ENCODE peak calls at places on chromosomes 16 and 17, in nine cellular contexts. Z is uterus; V is mucosa of gallbladder; U is left colon; M is fibroblast of lung; S is occipital lobe; C is stimulated activated CD8-positive, alpha-beta memory T cell treated with anti-CD3 and anti-CD28 coated beads, Interleukin-4, amount 100 ng/mL, for 1 hour; W is ACHN; X is head of caudate nucleus. T is an unnamed sample.

GRCh38 chr17:77214743-77215142 is 74.0 kb downstream of the SEC14L1 start:
- DNase-seq in V (peak), X (peak), C (no peak), S (no peak), U (peak), M (peak), W (peak), Z (no peak), T (peak)

GRCh38 chr17:83080641-83081560 is 1.5 kb downstream of the METRNL start:
- DNase-seq in V (peak), Z (no peak), S (no peak), M (peak), X (peak), W (peak), C (no peak), U (no peak), T (no peak)

GRCh38 chr16:87541882-87542234 is 49.0 kb upstream of the ZCCHC14 start:
- DNase-seq in M (no peak), W (no peak), X (no peak), V (no peak), C (no peak), U (no peak), S (no peak), Z (no peak), T (no peak)

GRCh38 chr17:50640701-50641338 is 6.1 kb downstream of the ABCC3 start:
- DNase-seq in X (no peak), Z (no peak), V (peak), S (no peak), M (peak), W (no peak), C (no peak), U (no peak), T (no peak)

GRCh38 chr16:48235058-48235555 is 9.0 kb upstream of the LONP2 start:
- DNase-seq in W (no peak), C (no peak), U (no peak), S (no peak), X (no peak), Z (no peak), V (no peak), M (no peak), T (no peak)

GRCh38 chr17:77742579-77742978 is 215.9 kb upstream of the TNRC6C start:
- DNase-seq in X (no peak), Z (no peak), V (no peak), W (no peak), C (no peak), U (no peak), M (no peak), S (no peak), T (no peak)

GRCh38 chr17:48624118-48624517 is 2.0 kb downstream of the HOXB9 start:
- DNase-seq in U (no peak), W (no peak), Z (no peak), C (no peak), S (no peak), X (no peak), M (no peak), V (no peak), T (no peak)

GRCh38 chr17:46737331-46737730 is 81.2 kb downstream of the WNT3 start:
- DNase-seq in X (no peak), M (no peak), W (no peak), Z (no peak), V (no peak), S (no peak), U (no peak), C (no peak), T (no peak)

GRCh38 chr17:75480281-75480680 is 23.8 kb downstream of the TMEM94 start:
- DNase-seq in C (no peak), Z (no peak), X (no peak), V (no peak), S (no peak), U (no peak), W (no peak), M (no peak), T (peak)

GRCh38 chr17:40854175-40854814 is 12.7 kb downstream of the KRT12 start:
- DNase-seq in C (no peak), M (peak), U (no peak), V (no peak), X (no peak), Z (no peak), W (peak), S (no peak), T (no peak)

GRCh38 chr17:63519116-63519881 is 3.9 kb upstream of the KCNH6 start:
- DNase-seq in S (no peak), M (no peak), U (no peak), V (no peak), Z (no peak), X (no peak), C (no peak), W (no peak), T (no peak)

GRCh38 chr17:49018673-49019215 is 21.6 kb downstream of the IGF2BP1 start:
- DNase-seq in U (no peak), M (no peak), S (no peak), V (no peak), Z (no peak), X (no peak), C (no peak), W (no peak), T (no peak)

GRCh38 chr17:42101513-42102292 is 3.4 kb upstream of the ZNF385C start:
- DNase-seq in V (peak), M (peak), Z (peak), S (peak), X (peak), U (no peak), C (peak), W (peak), T (peak)

GRCh38 chr17:38922538-38923291 is 2.7 kb upstream of the LASP1NB start:
- DNase-seq in S (no peak), C (no peak), Z (peak), W (peak), V (peak), U (peak), M (peak), X (no peak), T (no peak)

GRCh38 chr17:8188408-8188839 is 1.6 kb downstream of the BORCS6 start:
- DNase-seq in S (no peak), Z (no peak), X (no peak), V (no peak), M (no peak), W (no peak), C (no peak), U (no peak), T (no peak)

GRCh38 chr17:1880851-1881630 is 51.2 kb downstream of the RPA1 start:
- DNase-seq in M (no peak), X (peak), U (no peak), C (no peak), W (no peak), V (no peak), S (no peak), Z (no peak), T (no peak)

GRCh38 chr17:60300949-60301348 is 91.0 kb downstream of the USP32 start:
- DNase-seq in W (no peak), C (no peak), V (no peak), U (no peak), Z (no peak), X (no peak), S (no peak), M (peak), T (no peak)

GRCh38 chr17:2239882-2240430 is 63.6 kb downstream of the SMG6 start:
- DNase-seq in Z (peak), W (peak), M (peak), C (no peak), U (peak), S (no peak), X (no peak), V (no peak), T (peak)

GRCh38 chr17:3796822-3797170 is 4.2 kb downstream of the ITGAE start:
- DNase-seq in S (no peak), X (no peak), W (no peak), V (no peak), C (no peak), M (no peak), U (no peak), Z (no peak), T (no peak)

GRCh38 chr16:63447121-63447520 is 1410.9 kb upstream of the CDH8 start:
- DNase-seq in Z (no peak), W (no peak), X (no peak), C (no peak), S (no peak), V (no peak), U (no peak), M (no peak), T (peak)

GRCh38 chr16:84039696-84040095 is 2.9 kb downstream of the SLC38A8 start:
- DNase-seq in V (no peak), Z (no peak), S (no peak), C (no peak), U (no peak), M (no peak), X (no peak), W (no peak), T (no peak)

GRCh38 chr16:3819741-3820724 is 60.5 kb downstream of the CREBBP start:
- DNase-seq in Z (peak), W (peak), S (no peak), X (no peak), V (peak), M (peak), U (no peak), C (no peak), T (no peak)

GRCh38 chr17:77834170-77835115 is 124.1 kb upstream of the TNRC6C start:
- DNase-seq in C (peak), V (peak), M (peak), Z (peak), X (no peak), S (peak), W (peak), U (peak), T (no peak)

GRCh38 chr17:49252148-49252682 is 21.6 kb upstream of the PHOSPHO1 start:
- DNase-seq in C (no peak), X (no peak), Z (no peak), U (no peak), S (no peak), W (no peak), V (no peak), M (peak), T (no peak)

GRCh38 chr17:9959377-9959981 is 54.4 kb upstream of the RCVRN start:
- DNase-seq in W (peak), X (peak), Z (peak), V (no peak), S (peak), M (peak), C (no peak), U (no peak), T (peak)

GRCh38 chr17:74930535-74931036 is 5.1 kb upstream of the OTOP3 start:
- DNase-seq in M (no peak), X (no peak), U (no peak), V (no peak), W (no peak), S (no peak), C (no peak), Z (no peak), T (no peak)

GRCh38 chr17:80025140-80025539 is 10.5 kb downstream of the TBC1D16 start:
- DNase-seq in M (no peak), Z (no peak), W (no peak), V (no peak), U (no peak), X (no peak), S (no peak), C (no peak), T (peak)

GRCh38 chr16:89412811-89413210 is 77.5 kb downstream of the ANKRD11 start:
- DNase-seq in U (no peak), X (no peak), W (no peak), S (no peak), M (no peak), Z (no peak), V (no peak), C (no peak), T (no peak)

GRCh38 chr16:58563235-58563634 is 47.9 kb downstream of the SETD6 start:
- DNase-seq in X (no peak), M (peak), S (no peak), V (no peak), W (peak), C (no peak), Z (no peak), U (no peak), T (no peak)

GRCh38 chr17:81230043-81230820 is 7.5 kb upstream of the CEP131 start:
- DNase-seq in U (no peak), W (no peak), V (no peak), Z (no peak), S (no peak), X (no peak), C (no peak), M (no peak), T (no peak)

GRCh38 chr17:73214851-73215250 is 22.0 kb downstream of the COG1 start:
- DNase-seq in X (no peak), U (no peak), S (no peak), V (no peak), W (no peak), Z (no peak), C (no peak), M (no peak), T (no peak)

GRCh38 chr17:65027305-65027704 is 29.2 kb downstream of the GNA13 start:
- DNase-seq in W (peak), Z (no peak), M (peak), S (no peak), V (no peak), C (no peak), U (no peak), X (no peak), T (no peak)

GRCh38 chr16:27867122-27868110 is 196.1 kb downstream of the GSG1L start:
- DNase-seq in Z (peak), S (peak), C (peak), W (peak), M (peak), U (peak), V (peak), X (peak), T (peak)

GRCh38 chr16:87686697-87687570 is 78.9 kb downstream of the KLHDC4 start:
- DNase-seq in Z (no peak), S (no peak), X (no peak), C (no peak), W (no peak), U (no peak), V (no peak), M (no peak), T (no peak)

GRCh38 chr17:40121191-40121885 is 433 bp upstream of the MSL1 start:
- DNase-seq in V (no peak), Z (peak), W (peak), S (peak), X (peak), C (no peak), U (no peak), M (peak), T (peak)

GRCh38 chr17:18039535-18040286 is 503 bp downstream of the GID4 start:
- DNase-seq in C (no peak), U (no peak), W (peak), S (no peak), M (no peak), Z (peak), X (no peak), V (peak), T (no peak)

GRCh38 chr16:66265106-66265415 is 101.4 kb upstream of the CDH5 start:
- DNase-seq in M (no peak), C (no peak), Z (no peak), S (no peak), X (no peak), U (no peak), W (no peak), V (no peak), T (no peak)

GRCh38 chr17:10233157-10233556 is 34.8 kb upstream of the GAS7 start:
- DNase-seq in S (no peak), Z (no peak), M (no peak), C (no peak), U (no peak), V (no peak), X (no peak), W (no peak), T (no peak)

GRCh38 chr17:81741049-81741593 is 29.0 kb downstream of the SLC25A10 start:
- DNase-seq in U (no peak), W (no peak), Z (no peak), X (no peak), C (no peak), S (no peak), M (no peak), V (no peak), T (peak)